ENCODE peak calls at places on chromosomes 12 and 14, in seven cellular contexts. A, F, T, N, L, B and H are unnamed samples.

GRCh38 chr14:89813485-89814080 is 140.9 kb downstream of the EFCAB11 start:
- DNase-seq in T (peak; percentile 83), A (no peak), F (no peak), L (no peak), N (peak; percentile 66), B (peak; percentile 79), H (no peak)

GRCh38 chr12:4947297-4947696 is 37.6 kb downstream of the KCNA1 start:
- DNase-seq in A (no peak), F (no peak), N (no peak), B (no peak), L (no peak), T (no peak), H (no peak)

GRCh38 chr12:10632226-10632625 is 18.8 kb upstream of the MAGOHB start:
- DNase-seq in A (no peak), F (no peak), T (no peak), B (no peak), L (no peak), N (no peak), H (no peak)

GRCh38 chr12:123532808-123533649 is 490 bp downstream of the RILPL1 start:
- DNase-seq in F (peak; percentile 36), A (no peak), N (peak; percentile 58), T (no peak), L (peak; percentile 70), B (peak; percentile 68), H (no peak)

GRCh38 chr14:88551094-88551870 is 3.5 kb downstream of the PTPN21 start:
- DNase-seq in T (peak; percentile 58), F (peak; percentile 90), A (no peak), B (peak; percentile 78), L (peak; percentile 81), N (peak; percentile 71), H (no peak)

GRCh38 chr12:6949063-6949594 is 2.0 kb upstream of the PTPN6 start:
- DNase-seq in F (no peak), A (no peak), T (no peak), L (peak; percentile 78), B (no peak), N (no peak), H (no peak)

GRCh38 chr12:108430245-108430644 is 84.8 kb upstream of the FICD start:
- DNase-seq in N (no peak), F (peak; percentile 12), T (no peak), A (no peak), B (no peak), L (no peak), H (no peak)

GRCh38 chr14:85420278-85420677 is 109.7 kb upstream of the FLRT2 start:
- DNase-seq in L (no peak), B (no peak), T (no peak), N (no peak), A (no peak), F (no peak), H (no peak)

GRCh38 chr14:100994757-100995156 is 91.2 kb upstream of the RTL1 start:
- DNase-seq in L (no peak), N (no peak), F (no peak), T (no peak), B (peak; percentile 17), A (no peak), H (no peak)

GRCh38 chr14:73717247-73717646 is 3.1 kb upstream of the PNMA1 start:
- DNase-seq in N (no peak), T (no peak), B (no peak), L (no peak), F (no peak), A (no peak), H (no peak)

GRCh38 chr14:105856676-105857222 is 330.4 kb downstream of the TMEM121 start:
- DNase-seq in F (peak; percentile 4), L (no peak), A (no peak), B (no peak), T (no peak), N (peak; percentile 19), H (no peak)

GRCh38 chr12:95922231-95922630 is 20.2 kb downstream of the CCDC38 start:
- DNase-seq in A (no peak), F (no peak), N (no peak), L (no peak), T (no peak), B (no peak), H (no peak)